ENCODE peak calls at places on chromosome 11, in eight cellular contexts. T is upper lobe of right lung, I is mucosa of descending colon, Y is IMR-90, C is Caco-2, K is pancreas, R is spleen, U is astrocyte of the spinal cord. O is an unnamed sample.
A peak's percentile ranks its signal among the peaks of the same experiment; 100 is the strongest.

GRCh38 chr11:111336582-111337256 is 38.4 kb downstream of the POU2AF3 start:
- DNase-seq in T (no peak), I (no peak), Y (peak; percentile 61), C (peak; percentile 87), K (no peak), R (no peak), U (peak; percentile 35), O (no peak)

GRCh38 chr11:15742626-15743243 is 613.6 kb downstream of the SOX6 start:
- DNase-seq in T (no peak), I (no peak), Y (peak; percentile 50), C (no peak), K (no peak), R (no peak), U (peak; percentile 28), O (no peak)

GRCh38 chr11:16082532-16083055 is 273.8 kb downstream of the SOX6 start:
- DNase-seq in T (no peak), I (no peak), Y (peak; percentile 13), C (no peak), K (no peak), R (no peak), U (no peak), O (no peak)

GRCh38 chr11:15650105-15650938 is 535.6 kb downstream of the INSC start:
- DNase-seq in T (peak; percentile 95), I (peak; percentile 97), Y (peak; percentile 87), C (peak; percentile 95), K (peak; percentile 93), R (peak; percentile 96), U (peak; percentile 95), O (peak; percentile 74)

GRCh38 chr11:68051191-68052136 is 12.6 kb downstream of the TCIRG1 start:
- DNase-seq in T (peak; percentile 62), I (no peak), Y (no peak), C (no peak), K (peak; percentile 20), R (no peak), U (no peak), O (no peak)

GRCh38 chr11:29135504-29135903 is 881.3 kb downstream of the KCNA4 start:
- DNase-seq in T (no peak), I (no peak), Y (peak; percentile 80), C (no peak), K (no peak), R (no peak), U (peak; percentile 66), O (no peak)

GRCh38 chr11:64556721-64557250 is 34.2 kb upstream of the SLC22A12 start:
- DNase-seq in T (peak; percentile 38), I (no peak), Y (no peak), C (no peak), K (no peak), R (no peak), U (no peak), O (no peak)

GRCh38 chr11:115784796-115785521 is 280.7 kb upstream of the CADM1 start:
- DNase-seq in T (no peak), I (peak; percentile 28), Y (no peak), C (no peak), K (peak; percentile 2), R (peak; percentile 78), U (no peak), O (no peak)

GRCh38 chr11:120344302-120345004 is 8.2 kb downstream of the ARHGEF12 start:
- DNase-seq in T (no peak), I (no peak), Y (peak; percentile 43), C (no peak), K (no peak), R (no peak), U (peak; percentile 64), O (no peak)

GRCh38 chr11:134559617-134559992 is 147.6 kb upstream of the B3GAT1 start:
- DNase-seq in T (peak; percentile 50), I (no peak), Y (no peak), C (peak; percentile 21), K (no peak), R (peak; percentile 69), U (no peak), O (no peak)

GRCh38 chr11:10026514-10026913 is 267.5 kb downstream of the SBF2 start:
- DNase-seq in T (no peak), I (no peak), Y (peak; percentile 77), C (no peak), K (no peak), R (no peak), U (no peak), O (no peak)
- H3K4me3 ChIP-seq in T (no peak overlapping the region), I (no peak overlapping the region), Y (no peak overlapping the region), C (no peak overlapping the region), K (no peak overlapping the region), R (no peak overlapping the region), U (no peak overlapping the region), O (no peak overlapping the region)

GRCh38 chr11:60363542-60364525 is 14.5 kb upstream of the MS4A7 start:
- DNase-seq in T (no peak), I (no peak), Y (peak; percentile 25), C (peak; percentile 55), K (peak; percentile 40), R (no peak), U (peak; percentile 24), O (no peak)

GRCh38 chr11:60370252-60370810 is 8.0 kb upstream of the MS4A7 start:
- DNase-seq in T (no peak), I (no peak), Y (no peak), C (no peak), K (no peak), R (no peak), U (no peak), O (no peak)

GRCh38 chr11:60367896-60368295 is 10.4 kb upstream of the MS4A7 start:
- DNase-seq in T (no peak), I (no peak), Y (no peak), C (no peak), K (no peak), R (no peak), U (no peak), O (no peak)

GRCh38 chr11:60370811-60371297 is 7.5 kb upstream of the MS4A7 start:
- DNase-seq in T (no peak), I (no peak), Y (no peak), C (no peak), K (no peak), R (no peak), U (no peak), O (peak; percentile 96)

GRCh38 chr11:60367009-60367408 is 11.3 kb upstream of the MS4A7 start:
- DNase-seq in T (no peak), I (no peak), Y (no peak), C (no peak), K (no peak), R (no peak), U (no peak), O (no peak)
- H3K4me3 ChIP-seq in T (no peak overlapping the region), I (no peak overlapping the region), Y (no peak overlapping the region), C (no peak overlapping the region), K (no peak overlapping the region), R (no peak overlapping the region), U (no peak overlapping the region), O (no peak overlapping the region)

DNA sequence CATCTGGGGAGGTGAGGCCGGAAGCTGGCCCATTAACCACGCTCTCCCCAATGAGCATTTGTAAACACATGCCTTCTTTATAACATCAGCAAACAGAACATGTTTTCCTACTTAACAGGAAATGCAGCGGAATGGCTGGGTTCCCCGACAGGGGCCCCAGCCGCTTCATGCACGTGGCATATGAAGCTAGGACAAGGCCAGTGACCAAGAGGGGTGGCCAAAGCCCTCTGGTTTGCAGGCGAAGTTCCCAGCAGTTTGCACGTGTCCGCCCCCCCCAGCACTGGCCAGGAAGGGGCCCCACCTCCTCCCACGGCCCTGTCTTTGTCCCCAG is 38.7 kb upstream of the LINC01488 start:
- DNase-seq in T (no peak), I (peak; percentile 63), Y (peak; percentile 60), C (peak; percentile 92), K (peak; percentile 29), R (peak; percentile 82), U (peak; percentile 62), O (no peak)
- H3K4me3 ChIP-seq in T (no peak overlapping the region), I (no peak overlapping the region), Y (no peak overlapping the region), C (peak overlapping the region; percentile 23), K (no peak overlapping the region), R (no peak overlapping the region), U (no peak overlapping the region), O (no peak overlapping the region)

GRCh38 chr11:123473941-123474668 is 44.0 kb downstream of the GRAMD1B start:
- DNase-seq in T (no peak), I (no peak), Y (peak; percentile 98), C (no peak), K (no peak), R (no peak), U (peak; percentile 93), O (no peak)

GRCh38 chr11:123472236-123472935 is 42.3 kb downstream of the GRAMD1B start:
- DNase-seq in T (no peak), I (no peak), Y (no peak), C (no peak), K (no peak), R (no peak), U (no peak), O (no peak)

GRCh38 chr11:123477205-123477907 is 47.3 kb downstream of the GRAMD1B start:
- DNase-seq in T (no peak), I (no peak), Y (no peak), C (no peak), K (no peak), R (no peak), U (no peak), O (no peak)

GRCh38 chr11:123475478-123475877 is 45.4 kb downstream of the GRAMD1B start:
- DNase-seq in T (no peak), I (no peak), Y (peak; percentile 57), C (no peak), K (no peak), R (no peak), U (peak; percentile 66), O (no peak)

GRCh38 chr11:123474994-123475393 is 44.9 kb downstream of the GRAMD1B start:
- DNase-seq in T (no peak), I (no peak), Y (peak; percentile 47), C (no peak), K (no peak), R (no peak), U (peak; percentile 52), O (no peak)
- H3K4me3 ChIP-seq in T (no peak overlapping the region), I (no peak overlapping the region), Y (no peak overlapping the region), C (no peak overlapping the region), K (no peak overlapping the region), R (no peak overlapping the region), U (no peak overlapping the region), O (no peak overlapping the region)

DNA sequence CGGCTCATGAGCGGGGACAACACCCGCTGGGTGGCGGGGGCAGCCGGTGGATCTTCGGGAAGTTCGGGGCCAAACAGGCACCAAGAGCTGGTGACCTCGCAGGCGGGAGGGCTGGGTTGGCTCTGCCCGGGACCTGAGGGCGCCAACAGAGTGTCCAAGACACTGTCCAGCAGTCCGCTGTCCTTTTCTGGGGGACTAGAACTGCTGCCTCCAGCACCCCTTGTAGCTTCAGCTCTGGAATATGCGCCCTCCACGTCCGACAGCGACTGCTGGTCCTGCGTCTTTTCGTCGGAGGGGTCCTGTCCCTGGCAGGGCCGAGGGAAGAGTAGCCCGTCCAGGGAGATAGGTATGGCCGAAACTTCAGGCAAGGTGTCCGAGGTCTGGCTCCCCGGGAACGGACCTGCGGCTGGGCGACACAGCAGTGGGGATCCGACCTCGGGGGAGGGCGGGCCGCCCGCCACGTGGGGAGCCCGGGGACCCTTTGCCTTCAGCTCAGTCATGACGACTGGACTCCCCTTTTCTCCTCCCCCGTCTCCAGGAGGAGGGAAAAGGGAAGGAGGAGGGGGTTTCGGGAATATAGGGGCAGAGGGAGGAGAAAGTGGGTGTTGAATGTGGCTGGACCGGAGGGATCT is 926 bp downstream of the PGR start:
- DNase-seq in T (peak; percentile 61), I (peak; percentile 34), Y (no peak), C (no peak), K (no peak), R (peak; percentile 66), U (no peak), O (no peak)
- H3K4me3 ChIP-seq in T (peak overlapping the region; percentile 54), I (no peak overlapping the region), Y (no peak overlapping the region), C (no peak overlapping the region), K (peak overlapping the region; percentile 34), R (peak overlapping the region; percentile 45), U (no peak overlapping the region), O (peak overlapping the region; percentile 46)

GRCh38 chr11:73312036-73312435 is 4.0 kb downstream of the ARHGEF17 start:
- DNase-seq in T (no peak), I (no peak), Y (no peak), C (no peak), K (no peak), R (no peak), U (no peak), O (no peak)
- H3K4me3 ChIP-seq in T (peak overlapping the region; percentile 76), I (no peak overlapping the region), Y (peak overlapping the region; percentile 47), C (no peak overlapping the region), K (peak overlapping the region; percentile 11), R (no peak overlapping the region), U (peak overlapping the region; percentile 40), O (no peak overlapping the region)